ENCODE peak calls at places on chromosomes 6 and 20, in seven cellular contexts. J, S, M, F, N, H and G are unnamed samples.

GRCh38 chr6:74651948-74652347 is 553.9 kb downstream of the COL12A1 start:
- DNase-seq in J (no peak), S (no peak), M (no peak), F (no peak), N (no peak), H (no peak), G (no peak)

GRCh38 chr20:21643417-21643816 is 62.0 kb upstream of the PAX1 start:
- DNase-seq in J (no peak), S (no peak), M (no peak), F (no peak), N (no peak), H (no peak), G (no peak)

GRCh38 chr20:44572551-44573500 is 9.6 kb upstream of the PKIG start:
- DNase-seq in J (no peak), S (peak; percentile 95), M (peak; percentile 64), F (peak; percentile 71), N (no peak), H (peak; percentile 67), G (peak; percentile 93)

GRCh38 chr6:102026649-102027048 is 633.1 kb downstream of the GRIK2 start:
- DNase-seq in J (no peak), S (no peak), M (no peak), F (no peak), N (no peak), H (no peak), G (no peak)

GRCh38 chr6:78910611-78911134 is 43.3 kb downstream of the IRAK1BP1 start:
- DNase-seq in J (no peak), S (no peak), M (peak; percentile 7), F (no peak), N (peak; percentile 35), H (no peak), G (no peak)

GRCh38 chr6:150395388-150396009 is 26.7 kb downstream of the IYD start:
- DNase-seq in J (no peak), S (peak; percentile 67), M (peak; percentile 47), F (peak; percentile 37), N (peak; percentile 60), H (no peak), G (peak; percentile 52)

GRCh38 chr6:1062786-1063545 is 248.9 kb upstream of the FOXQ1 start:
- DNase-seq in J (no peak), S (no peak), M (no peak), F (no peak), N (no peak), H (no peak), G (no peak)

GRCh38 chr6:11805259-11806053 is 26.9 kb upstream of the ADTRP start:
- DNase-seq in J (no peak), S (no peak), M (no peak), F (no peak), N (no peak), H (no peak), G (no peak)

GRCh38 chr6:122778961-122779671 is 400 bp upstream of the FABP7 start:
- DNase-seq in J (no peak), S (no peak), M (no peak), F (no peak), N (no peak), H (no peak), G (no peak)

DNA sequence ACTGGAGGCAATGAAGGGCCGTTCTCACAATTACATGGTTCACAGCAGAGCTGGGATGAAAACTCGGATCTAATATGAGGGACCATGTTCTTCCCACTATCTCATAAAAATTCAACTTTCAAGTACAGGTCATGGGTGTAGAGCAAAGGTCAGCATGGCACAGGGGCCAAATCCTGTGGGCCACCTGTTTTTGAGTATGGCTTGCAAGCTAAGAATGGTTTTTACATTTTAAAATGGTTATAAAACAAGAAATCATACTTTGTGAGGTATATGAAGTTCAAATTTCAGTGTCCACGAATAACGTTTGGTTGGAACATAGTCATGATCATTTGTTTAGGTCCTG is 4.6 kb downstream of the MAP3K5 start:
- DNase-seq in J (no peak), S (no peak), M (no peak), F (no peak), N (no peak), H (no peak), G (no peak)
- H3K27ac ChIP-seq in J (peak overlapping the region; percentile 49), S (peak overlapping the region; percentile 18), M (peak overlapping the region; percentile 13), F (no peak overlapping the region), N (no peak overlapping the region), H (peak overlapping the region; percentile 11), G (peak overlapping the region; percentile 77)

DNA sequence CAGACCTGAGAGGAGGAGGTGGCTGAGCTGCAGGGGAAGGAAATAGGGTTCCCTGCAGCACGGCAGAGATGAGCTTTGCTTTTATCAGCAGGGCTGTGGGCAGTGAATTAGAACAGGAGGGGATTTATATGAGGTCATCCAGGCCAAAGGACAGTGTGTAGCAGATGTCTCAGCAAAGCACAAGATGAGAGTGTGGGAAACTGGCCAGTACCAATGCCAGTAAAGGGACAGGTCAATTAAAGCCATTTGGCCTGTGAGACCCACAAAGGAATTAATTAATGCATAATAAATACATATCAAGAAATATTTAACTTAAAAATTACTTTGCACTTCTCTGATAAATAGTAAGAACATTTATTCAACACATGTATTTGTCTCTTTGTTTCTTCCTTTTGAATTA is at the start of gene DEFB119:
- DNase-seq in J (no peak), S (no peak), M (no peak), F (no peak), N (no peak), H (no peak), G (no peak)
- H3K27me3 ChIP-seq in J (no peaks in the 10 kb centered on the region), S (peaks cover 28% of the 10 kb centered on the region), M (peaks cover 11% of the 10 kb centered on the region), F (peaks cover 14% of the 10 kb centered on the region), N (no peaks in the 10 kb centered on the region), H (no peaks in the 10 kb centered on the region), G (no peaks in the 10 kb centered on the region)

GRCh38 chr6:37867756-37868446 is 48.4 kb downstream of the ZFAND3 start:
- DNase-seq in J (no peak), S (no peak), M (no peak), F (no peak), N (no peak), H (no peak), G (no peak)
- H3K27ac ChIP-seq in J (no peak overlapping the region), S (peak overlapping the region; percentile 12), M (no peak overlapping the region), F (no peak overlapping the region), N (no peak overlapping the region), H (no peak overlapping the region), G (peak overlapping the region; percentile 33)

GRCh38 chr20:59597240-59597639 is 7.1 kb upstream of the PHACTR3 start:
- DNase-seq in J (no peak), S (no peak), M (no peak), F (no peak), N (no peak), H (no peak), G (no peak)
- H3K27me3 ChIP-seq in J (no peaks in the 10 kb centered on the region), S (peaks cover 70% of the 10 kb centered on the region), M (peaks cover 39% of the 10 kb centered on the region), F (peaks cover 31% of the 10 kb centered on the region), N (no peaks in the 10 kb centered on the region), H (no peaks in the 10 kb centered on the region), G (peaks cover 15% of the 10 kb centered on the region)

DNA sequence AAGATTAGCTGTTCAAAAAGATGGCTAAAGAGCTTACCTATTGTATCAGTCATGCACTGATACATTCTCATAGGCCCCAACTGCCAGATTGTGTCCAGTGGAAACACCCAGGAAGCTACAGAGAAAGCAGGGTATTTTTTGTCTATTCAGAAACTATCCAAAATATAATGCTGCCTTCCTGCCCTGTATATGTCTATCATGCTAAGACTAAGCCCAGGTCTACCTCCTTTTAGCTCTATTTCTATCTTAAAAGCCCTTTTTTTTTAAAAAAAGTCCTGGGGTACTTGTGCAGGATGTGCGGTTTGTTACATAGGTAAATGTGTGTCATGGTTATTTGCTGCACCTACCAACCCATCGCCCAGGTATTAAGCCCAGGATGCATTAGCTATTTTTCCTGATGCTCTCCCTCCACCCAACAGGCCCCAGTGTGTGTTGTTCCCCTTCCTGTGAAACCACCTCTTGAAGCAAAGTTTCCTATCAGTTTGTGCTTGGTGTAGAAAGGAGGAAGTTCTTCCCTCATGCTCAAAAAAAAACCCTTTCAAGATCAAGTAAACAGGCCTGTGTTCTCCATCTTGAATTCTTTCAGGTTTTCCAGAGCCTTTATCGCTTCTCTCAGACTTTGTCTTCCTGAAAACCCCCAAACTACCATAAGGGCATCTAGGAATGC is 514 bp downstream of the DEFB129 start:
- DNase-seq in J (no peak), S (no peak), M (no peak), F (no peak), N (no peak), H (no peak), G (no peak)
- H3K27ac ChIP-seq in J (no peak overlapping the region), S (no peak overlapping the region), M (no peak overlapping the region), F (no peak overlapping the region), N (no peak overlapping the region), H (no peak overlapping the region), G (no peak overlapping the region)

DNA sequence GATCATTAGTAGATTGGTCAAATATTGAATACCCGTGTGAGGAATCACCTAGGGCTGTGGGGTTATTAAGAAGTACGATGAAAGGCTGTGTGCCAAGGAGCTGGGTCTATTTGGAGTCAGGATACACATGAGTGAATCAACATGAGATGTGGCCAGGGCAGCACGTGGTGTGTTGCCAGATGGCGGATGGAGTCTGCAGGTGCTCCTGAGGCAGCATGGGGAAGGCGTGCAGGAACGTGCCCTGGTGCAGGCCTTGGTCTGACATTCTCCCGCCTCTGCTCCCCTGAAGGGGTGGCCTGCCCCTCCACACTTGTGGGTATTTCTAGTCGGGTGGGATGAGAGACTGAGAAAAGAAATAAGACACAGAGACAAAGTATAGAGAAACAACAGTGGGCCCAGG is 39.0 kb upstream of the SLC22A1 start:
- DNase-seq in J (no peak), S (no peak), M (no peak), F (no peak), N (no peak), H (no peak), G (no peak)
- H3K27me3 ChIP-seq in J (no peaks in the 10 kb centered on the region), S (no peaks in the 10 kb centered on the region), M (no peaks in the 10 kb centered on the region), F (no peaks in the 10 kb centered on the region), N (no peaks in the 10 kb centered on the region), H (no peaks in the 10 kb centered on the region), G (no peaks in the 10 kb centered on the region)

GRCh38 chr6:106639812-106640211 is 10.4 kb downstream of the QRSL1 start:
- DNase-seq in J (no peak), S (no peak), M (no peak), F (no peak), N (no peak), H (no peak), G (no peak)
- H3K27ac ChIP-seq in J (no peak overlapping the region), S (no peak overlapping the region), M (no peak overlapping the region), F (no peak overlapping the region), N (no peak overlapping the region), H (no peak overlapping the region), G (no peak overlapping the region)

GRCh38 chr6:28810655-28811053 is 113.1 kb downstream of the TRIM27 start:
- DNase-seq in J (no peak), S (no peak), M (no peak), F (no peak), N (no peak), H (no peak), G (no peak)
- H3K27me3 ChIP-seq in J (peaks cover 13% of the 10 kb centered on the region), S (peaks cover 31% of the 10 kb centered on the region), M (peaks cover 96% of the 10 kb centered on the region), F (peaks cover 100% of the 10 kb centered on the region), N (no peaks in the 10 kb centered on the region), H (peaks cover 76% of the 10 kb centered on the region), G (peaks cover 62% of the 10 kb centered on the region)

GRCh38 chr6:142868917-142869316 is 76.1 kb downstream of the HIVEP2 start:
- DNase-seq in J (no peak), S (no peak), M (no peak), F (no peak), N (peak; percentile 23), H (no peak), G (no peak)

GRCh38 chr6:142874676-142875075 is 70.3 kb downstream of the HIVEP2 start:
- DNase-seq in J (no peak), S (no peak), M (no peak), F (no peak), N (no peak), H (no peak), G (no peak)

GRCh38 chr6:142870787-142871371 is 74.1 kb downstream of the HIVEP2 start:
- DNase-seq in J (no peak), S (no peak), M (no peak), F (no peak), N (no peak), H (no peak), G (no peak)

GRCh38 chr6:142871910-142872331 is 73.1 kb downstream of the HIVEP2 start:
- DNase-seq in J (no peak), S (peak; percentile 68), M (peak; percentile 56), F (peak; percentile 48), N (peak; percentile 55), H (no peak), G (peak; percentile 53)

GRCh38 chr6:142872376-142872775 is 72.6 kb downstream of the HIVEP2 start:
- DNase-seq in J (no peak), S (no peak), M (no peak), F (no peak), N (peak; percentile 28), H (no peak), G (no peak)
- H3K27ac ChIP-seq in J (no peak overlapping the region), S (peak overlapping the region; percentile 78), M (peak overlapping the region; percentile 51), F (peak overlapping the region; percentile 60), N (peak overlapping the region; percentile 59), H (no peak overlapping the region), G (peak overlapping the region; percentile 35)